ENCODE peak calls at places on chromosome 12, in seven cellular contexts. D is left ventricle myocardium inferior, U is heart left ventricle, N is psoas muscle, T is dorsolateral prefrontal cortex, Z is MM.1S, P is pancreas. X is an unnamed sample.

GRCh38 chr12:27549801-27550652 is 26.0 kb downstream of the PPFIBP1 start:
- DNase-seq in T (no peak), Z (no peak), D (peak; percentile 83), N (peak; percentile 81), U (peak; percentile 86), P (peak; percentile 85), X (no peak)

GRCh38 chr12:90575995-90576394 is 379.0 kb downstream of the CCER1 start:
- DNase-seq in T (no peak), P (no peak), Z (no peak), U (no peak), D (peak; percentile 24), N (no peak), X (no peak)

GRCh38 chr12:122079038-122079531 is 529 bp downstream of the MLXIP start:
- DNase-seq in U (no peak), Z (peak; percentile 6), D (no peak), N (peak; percentile 48), P (peak; percentile 50), T (no peak), X (peak; percentile 37)

GRCh38 chr12:8948711-8949524 is 527 bp downstream of the M6PR start:
- DNase-seq in U (no peak), P (no peak), Z (peak; percentile 27), D (no peak), N (no peak), T (peak; percentile 7), X (no peak)

GRCh38 chr12:87112946-87113345 is 856.8 kb upstream of the MGAT4C start:
- DNase-seq in D (no peak), Z (no peak), T (no peak), P (no peak), N (no peak), U (no peak), X (no peak)

GRCh38 chr12:41545761-41546160 is 357.6 kb downstream of the PDZRN4 start:
- DNase-seq in T (no peak), U (no peak), Z (no peak), D (no peak), P (no peak), N (no peak), X (no peak)

GRCh38 chr12:89756638-89757321 is 48.1 kb upstream of the ATP2B1 start:
- DNase-seq in P (no peak), D (no peak), U (no peak), T (no peak), N (no peak), Z (peak; percentile 72), X (peak; percentile 83)

GRCh38 chr12:104494816-104495158 is 38.0 kb downstream of the CHST11 start:
- DNase-seq in P (no peak), Z (peak; percentile 61), D (no peak), N (no peak), U (no peak), T (no peak), X (no peak)

GRCh38 chr12:116161588-116161987 is 115.9 kb downstream of the MED13L start:
- DNase-seq in U (no peak), T (no peak), P (no peak), D (no peak), N (no peak), Z (no peak), X (no peak)

GRCh38 chr12:13576935-13577334 is 380.4 kb downstream of the EMP1 start:
- DNase-seq in U (no peak), Z (no peak), D (no peak), N (no peak), T (no peak), P (no peak), X (no peak)

GRCh38 chr12:86914716-86915115 is 658.5 kb upstream of the MGAT4C start:
- DNase-seq in N (no peak), T (no peak), P (no peak), Z (no peak), D (no peak), U (no peak), X (no peak)

GRCh38 chr12:106427917-106428316 is 70.4 kb downstream of the POLR3B start:
- DNase-seq in D (no peak), T (no peak), N (no peak), Z (no peak), U (no peak), P (no peak), X (no peak)

GRCh38 chr12:132559652-132560420 is 50.5 kb downstream of the LRCOL1 start:
- DNase-seq in N (peak; percentile 41), U (peak; percentile 47), Z (peak; percentile 34), P (peak; percentile 34), D (peak; percentile 38), T (peak; percentile 53), X (peak; percentile 63)

GRCh38 chr12:113413488-113413939 is 8.7 kb upstream of the SDSL start:
- DNase-seq in U (no peak), P (no peak), N (no peak), T (no peak), D (no peak), Z (no peak), X (no peak)

DNA sequence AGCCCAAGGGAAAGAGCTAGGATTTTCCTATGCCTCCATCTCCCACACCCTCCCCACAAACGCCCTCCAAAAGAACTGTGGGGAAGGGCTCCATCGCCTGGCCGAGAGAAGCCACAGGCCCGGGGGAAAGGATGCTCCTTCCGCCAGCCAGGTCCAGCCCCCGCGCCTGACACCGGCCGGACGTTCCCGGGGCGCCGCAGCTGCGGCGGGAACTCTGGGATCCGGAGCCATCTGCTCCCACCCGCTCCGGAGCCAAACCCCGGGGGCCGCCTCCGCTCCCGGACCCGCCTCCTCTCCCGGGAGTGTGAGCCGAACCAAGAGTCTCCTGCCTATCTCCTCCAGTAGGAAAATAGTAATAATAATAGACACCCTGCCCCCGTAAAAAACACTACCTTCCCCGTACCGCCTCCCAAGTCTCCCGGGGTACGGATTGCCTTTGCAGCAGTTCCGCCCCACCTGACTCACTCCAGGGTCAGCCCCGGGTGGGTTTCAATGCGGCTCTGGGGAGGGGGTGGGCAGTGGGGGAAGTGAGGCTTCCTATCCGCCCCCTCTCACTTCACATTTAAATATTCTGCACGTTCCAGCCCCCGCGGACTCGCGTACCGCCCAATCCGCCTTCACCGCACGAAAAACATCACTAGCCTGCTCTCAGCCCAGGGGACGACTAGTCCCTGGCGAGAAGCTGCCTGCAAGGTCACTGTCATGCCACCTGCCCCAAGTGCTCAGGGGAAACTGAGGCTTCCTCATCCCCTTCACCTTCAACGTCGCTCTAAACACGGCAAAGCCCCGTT is 2.4 kb downstream of the AGAP2 start:
- DNase-seq in N (no peak), U (peak; percentile 61), T (peak; percentile 93), P (no peak), Z (no peak), D (peak; percentile 58), X (no peak)
- H3K27me3 ChIP-seq in N (peaks cover 22% of the 10 kb centered on the region), U (peaks cover 25% of the 10 kb centered on the region), T (peaks cover 7% of the 10 kb centered on the region), P (no peaks in the 10 kb centered on the region), Z (no peaks in the 10 kb centered on the region), D (peaks cover 100% of the 10 kb centered on the region), X (no peaks in the 10 kb centered on the region)

GRCh38 chr12:51812871-51813270 is 35.6 kb downstream of the FIGNL2 start:
- DNase-seq in N (no peak), D (no peak), U (no peak), Z (no peak), P (no peak), T (no peak), X (no peak)
- H3K27me3 ChIP-seq in N (peaks cover 10% of the 10 kb centered on the region), D (peaks cover 24% of the 10 kb centered on the region), U (no peaks in the 10 kb centered on the region), Z (peaks cover 29% of the 10 kb centered on the region), P (no peaks in the 10 kb centered on the region), T (no peaks in the 10 kb centered on the region), X (no peaks in the 10 kb centered on the region)

GRCh38 chr12:53966070-53966384 is 6.9 kb upstream of the HOXC11 start:
- DNase-seq in N (no peak), D (no peak), T (no peak), P (no peak), Z (no peak), U (no peak), X (no peak)
- H3K27me3 ChIP-seq in N (peaks cover 33% of the 10 kb centered on the region), D (peaks cover 100% of the 10 kb centered on the region), T (peaks cover 99% of the 10 kb centered on the region), P (peaks cover 8% of the 10 kb centered on the region), Z (peaks cover 100% of the 10 kb centered on the region), U (peaks cover 84% of the 10 kb centered on the region), X (peaks cover 10% of the 10 kb centered on the region)

GRCh38 chr12:123916729-123917128 is 55.9 kb downstream of the CCDC92 start:
- DNase-seq in P (no peak), U (no peak), N (no peak), D (no peak), Z (no peak), T (no peak), X (no peak)

GRCh38 chr12:123923038-123923437 is 49.6 kb downstream of the CCDC92 start:
- DNase-seq in U (no peak), D (no peak), Z (no peak), P (no peak), T (no peak), N (no peak), X (no peak)

GRCh38 chr12:123912415-123913385 is 59.9 kb downstream of the CCDC92 start:
- DNase-seq in U (no peak), P (no peak), D (no peak), T (no peak), N (no peak), Z (no peak), X (no peak)

GRCh38 chr12:123914726-123915345 is 57.8 kb downstream of the CCDC92 start:
- DNase-seq in N (no peak), P (no peak), T (no peak), Z (no peak), U (no peak), D (no peak), X (no peak)

DNA sequence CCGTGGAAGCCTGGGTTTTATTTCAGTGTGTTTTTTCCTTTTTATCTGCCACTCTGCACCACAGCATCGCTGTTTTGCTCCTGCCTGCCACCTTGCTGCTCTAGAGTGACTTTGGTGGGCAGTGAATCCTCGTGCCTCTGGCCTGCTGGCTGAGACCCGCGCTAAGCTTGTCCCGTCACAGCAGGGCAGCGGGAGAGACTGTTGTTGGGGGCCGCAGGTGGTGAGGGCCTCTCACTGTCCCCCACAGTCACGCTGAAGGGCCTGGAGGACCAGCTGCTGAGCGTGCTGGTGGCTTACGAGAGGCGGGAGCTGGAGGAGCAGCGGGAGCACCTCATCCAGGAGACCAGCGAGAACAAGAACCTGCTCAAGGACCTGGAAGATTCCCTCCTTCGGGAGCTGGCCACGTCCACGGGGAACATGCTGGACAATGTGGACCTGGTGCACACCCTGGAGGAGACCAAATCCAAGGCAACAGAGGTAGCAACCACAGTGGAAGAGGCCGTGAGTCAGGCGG is 55.2 kb downstream of the CCDC92 start:
- DNase-seq in N (no peak), Z (no peak), P (no peak), U (no peak), D (no peak), T (no peak), X (no peak)
- H3K27me3 ChIP-seq in N (peaks cover 4% of the 10 kb centered on the region), Z (no peaks in the 10 kb centered on the region), P (no peaks in the 10 kb centered on the region), U (no peaks in the 10 kb centered on the region), D (peaks cover 63% of the 10 kb centered on the region), T (no peaks in the 10 kb centered on the region), X (no peaks in the 10 kb centered on the region)

GRCh38 chr12:54526800-54527630 is 22.4 kb upstream of the PDE1B start:
- DNase-seq in T (peak; percentile 18), P (no peak), N (peak; percentile 22), U (peak; percentile 22), Z (peak; percentile 12), D (peak; percentile 21), X (no peak)
- H3K27me3 ChIP-seq in T (no peaks in the 10 kb centered on the region), P (no peaks in the 10 kb centered on the region), N (no peaks in the 10 kb centered on the region), U (no peaks in the 10 kb centered on the region), Z (no peaks in the 10 kb centered on the region), D (peaks cover 43% of the 10 kb centered on the region), X (no peaks in the 10 kb centered on the region)